ENCODE peak calls at places on chromosomes 2 and 18, in ten cellular contexts. E is testis, K is psoas muscle, L is spleen, G is cardiac fibroblast, V is astrocyte, A is astrocyte of the spinal cord, R is cardiac muscle cell, C is lower lobe of right lung, B is fibroblast of mammary gland. S is an unnamed sample.

GRCh38 chr2:226409134-226409533 is 390.5 kb downstream of the IRS1 start:
- DNase-seq in R (no peak), K (no peak), L (no peak), V (no peak), G (no peak), E (no peak), C (no peak), A (no peak), B (no peak), S (no peak)

GRCh38 chr2:48120112-48120511 is 213.8 kb upstream of the FBXO11 start:
- DNase-seq in B (no peak), G (no peak), V (no peak), K (no peak), E (no peak), A (no peak), C (no peak), R (no peak), L (no peak), S (no peak)

GRCh38 chr2:200442471-200442870 is 67.4 kb downstream of the KCTD18 start:
- DNase-seq in K (no peak), G (peak), B (peak), L (no peak), A (peak), V (peak), E (no peak), R (peak), C (no peak), S (no peak)

GRCh38 chr2:89000235-89000634 is 308.8 kb downstream of the RPIA start:
- DNase-seq in V (no peak), C (no peak), G (no peak), K (no peak), E (no peak), R (no peak), A (no peak), L (no peak), B (no peak), S (no peak)

GRCh38 chr2:238518127-238518827 is 91.5 kb downstream of the ASB1 start:
- DNase-seq in K (no peak), B (peak), G (no peak), R (no peak), E (no peak), L (peak), V (peak), C (no peak), A (peak), S (no peak)

GRCh38 chr2:46225730-46226129 is 71.5 kb upstream of the EPAS1 start:
- DNase-seq in G (no peak), R (no peak), E (no peak), K (no peak), B (no peak), C (no peak), L (no peak), A (no peak), V (no peak), S (no peak)

GRCh38 chr18:35935805-35936204 is 36.7 kb upstream of the RMP24 start:
- DNase-seq in V (no peak), C (no peak), B (no peak), E (no peak), L (no peak), G (no peak), K (no peak), R (no peak), A (no peak), S (no peak)

GRCh38 chr2:141003967-141004657 is 1126.7 kb downstream of the LRP1B start:
- DNase-seq in K (no peak), B (no peak), C (no peak), L (no peak), V (no peak), A (no peak), G (no peak), R (no peak), E (no peak), S (no peak)

GRCh38 chr2:236672606-236673005 is 103.0 kb downstream of the ACKR3 start:
- DNase-seq in L (no peak), R (no peak), G (no peak), C (no peak), V (no peak), E (no peak), B (no peak), A (no peak), K (no peak), S (no peak)

GRCh38 chr18:27843783-27844415 is 333.0 kb downstream of the CDH2 start:
- DNase-seq in E (no peak), B (peak), A (peak), C (no peak), R (peak), K (no peak), G (peak), L (no peak), V (peak), S (peak)

GRCh38 chr2:69831354-69831905 is 2.0 kb downstream of the GMCL1 start:
- DNase-seq in R (no peak), B (no peak), V (peak), C (no peak), G (no peak), E (no peak), K (no peak), A (peak), L (no peak), S (no peak)

GRCh38 chr2:235070063-235070706 is 118.4 kb downstream of the SH3BP4 start:
- DNase-seq in A (no peak), B (no peak), G (no peak), R (no peak), E (no peak), L (no peak), V (no peak), C (no peak), K (no peak), S (peak)

GRCh38 chr2:45763256-45763655 is 111.8 kb downstream of the PRKCE start:
- DNase-seq in R (no peak), E (no peak), K (no peak), A (no peak), G (peak), C (no peak), B (peak), L (no peak), V (peak), S (no peak)

GRCh38 chr2:208618220-208618619 is 211.6 kb downstream of the PTH2R start:
- DNase-seq in L (no peak), E (no peak), G (no peak), B (no peak), A (no peak), R (no peak), K (no peak), V (no peak), C (no peak), S (no peak)

GRCh38 chr2:74849228-74849892 is 15.4 kb downstream of the HK2 start:
- DNase-seq in V (no peak), G (no peak), E (peak), B (no peak), A (no peak), R (peak), L (peak), C (peak), K (no peak), S (no peak)

GRCh38 chr18:79588636-79589481 is 90.7 kb upstream of the CTDP1 start:
- DNase-seq in K (peak), C (peak), L (peak), B (peak), G (peak), E (peak), R (peak), A (peak), V (peak), S (no peak)

GRCh38 chr2:163341426-163341825 is 394.4 kb downstream of the FIGN start:
- DNase-seq in C (no peak), A (peak), K (no peak), B (peak), L (no peak), E (no peak), G (peak), V (peak), R (peak), S (no peak)

GRCh38 chr2:118148809-118149208 is 60.5 kb downstream of the INSIG2 start:
- DNase-seq in K (no peak), E (no peak), G (no peak), B (peak), A (no peak), R (peak), C (no peak), L (no peak), V (no peak), S (no peak)

GRCh38 chr2:201344663-201345366 is 12.3 kb downstream of the FLACC1 start:
- DNase-seq in K (no peak), A (no peak), C (no peak), V (no peak), B (no peak), L (no peak), R (no peak), G (no peak), E (no peak), S (no peak)

GRCh38 chr18:25866331-25866730 is 224.1 kb downstream of the SS18 start:
- DNase-seq in G (no peak), A (no peak), L (no peak), R (no peak), V (no peak), E (no peak), K (no peak), C (no peak), B (no peak), S (no peak)

GRCh38 chr2:1791670-1792069 is 47.4 kb upstream of the PXDN start:
- DNase-seq in G (no peak), L (no peak), E (no peak), B (no peak), R (no peak), A (no peak), C (no peak), K (no peak), V (no peak), S (no peak)
- H3K4me3 ChIP-seq in G (no peak), L (no peak), E (no peak), B (no peak), R (no peak), A (no peak), C (no peak), K (peak), V (no peak), S (no peak)

GRCh38 chr2:6791682-6792081 is 74.0 kb downstream of the CMPK2 start:
- DNase-seq in C (no peak), V (no peak), K (no peak), L (no peak), E (no peak), G (no peak), A (no peak), B (no peak), R (no peak), S (no peak)
- TF ChIP-seq CTCF in C (no peak), V (no peak), K (no peak), L (no peak), E (no peak), G (no peak), A (no peak), B (no peak), R (no peak), S (peak)

GRCh38 chr2:191636235-191636543 is 41.7 kb upstream of the NABP1 start:
- DNase-seq in A (peak), L (no peak), K (no peak), G (peak), R (peak), V (peak), C (no peak), E (no peak), B (peak), S (peak)

GRCh38 chr2:191636586-191636985 is 41.4 kb upstream of the NABP1 start:
- DNase-seq in V (no peak), A (no peak), K (no peak), L (no peak), E (no peak), B (no peak), G (no peak), R (no peak), C (no peak), S (no peak)

GRCh38 chr2:191637182-191638078 is 40.5 kb upstream of the NABP1 start:
- DNase-seq in E (no peak), L (no peak), R (peak), B (peak), V (peak), A (peak), K (no peak), G (peak), C (no peak), S (peak)

GRCh38 chr2:191638079-191638801 is 39.7 kb upstream of the NABP1 start:
- DNase-seq in A (no peak), R (no peak), C (no peak), B (no peak), V (no peak), G (no peak), L (no peak), K (no peak), E (no peak), S (no peak)

GRCh38 chr2:191635333-191636234 is 42.4 kb upstream of the NABP1 start:
- DNase-seq in A (peak), G (peak), V (peak), R (peak), C (no peak), B (peak), K (no peak), L (no peak), E (no peak), S (peak)
- H3K4me3 ChIP-seq in A (no peak), G (no peak), V (peak), R (no peak), C (no peak), B (no peak), K (no peak), L (no peak), E (no peak), S (no peak)

GRCh38 chr2:167764772-167765341 is 482.5 kb downstream of the STK39 start:
- DNase-seq in E (no peak), A (no peak), R (no peak), C (no peak), K (no peak), G (no peak), V (no peak), B (no peak), L (no peak), S (no peak)

GRCh38 chr2:167758292-167758691 is 489.1 kb downstream of the STK39 start:
- DNase-seq in L (no peak), C (no peak), R (no peak), K (no peak), G (no peak), B (no peak), A (no peak), E (no peak), V (no peak), S (no peak)

GRCh38 chr2:167756427-167756826 is 491.0 kb downstream of the STK39 start:
- DNase-seq in V (peak), A (peak), K (no peak), C (no peak), R (peak), G (peak), L (no peak), B (no peak), E (no peak), S (peak)

GRCh38 chr2:167761465-167762136 is 485.8 kb downstream of the STK39 start:
- DNase-seq in V (no peak), C (no peak), R (no peak), E (no peak), B (no peak), L (no peak), K (no peak), A (no peak), G (no peak), S (no peak)

GRCh38 chr2:167759531-167759930 is 487.9 kb downstream of the STK39 start:
- DNase-seq in A (no peak), K (no peak), E (no peak), G (no peak), C (no peak), R (no peak), V (no peak), L (no peak), B (no peak), S (no peak)
- TF ChIP-seq CTCF in A (no peak), K (no peak), E (no peak), G (no peak), C (no peak), R (no peak), V (no peak), L (no peak), B (no peak), S (no peak)

S was measured in epithelial cell of proximal tubule.